ENCODE peak calls at places on chromosomes 2 and 18, in eight cellular contexts. O, C, U, K, R, E, P and Z are unnamed samples.

GRCh38 chr2:224360801-224361251 is 41.1 kb downstream of the FAM124B start:
- DNase-seq in O (no peak), C (no peak), U (no peak), K (no peak), R (no peak), E (no peak), P (no peak), Z (no peak)

GRCh38 chr2:44918095-44918775 is 23.3 kb upstream of the SIX3 start:
- DNase-seq in O (no peak), C (no peak), U (no peak), K (no peak), R (no peak), E (no peak), P (no peak), Z (no peak)

GRCh38 chr2:172745636-172746035 is 10.0 kb downstream of the RAPGEF4 start:
- DNase-seq in O (no peak), C (no peak), U (no peak), K (no peak), R (no peak), E (no peak), P (no peak), Z (no peak)

GRCh38 chr2:47304654-47305053 is 98.3 kb upstream of the MSH2 start:
- DNase-seq in O (no peak), C (no peak), U (no peak), K (no peak), R (no peak), E (no peak), P (no peak), Z (no peak)

GRCh38 chr18:34677056-34677574 is 33.0 kb upstream of the DTNA start:
- DNase-seq in O (no peak), C (no peak), U (no peak), K (no peak), R (no peak), E (no peak), P (no peak), Z (no peak)

GRCh38 chr2:195706161-195706900 is 49.3 kb downstream of the SLC39A10 start:
- DNase-seq in O (no peak), C (no peak), U (no peak), K (no peak), R (no peak), E (no peak), P (no peak), Z (no peak)

GRCh38 chr2:101420623-101421022 is 33.3 kb upstream of the CREG2 start:
- DNase-seq in O (no peak), C (no peak), U (no peak), K (no peak), R (no peak), E (no peak), P (no peak), Z (no peak)

GRCh38 chr2:128308284-128308731 is 10.4 kb downstream of the HS6ST1 start:
- DNase-seq in O (no peak), C (no peak), U (peak), K (no peak), R (no peak), E (no peak), P (no peak), Z (peak)

GRCh38 chr2:46657042-46657504 is 177.7 kb downstream of the TMEM247 start:
- DNase-seq in O (peak), C (no peak), U (no peak), K (no peak), R (no peak), E (no peak), P (no peak), Z (no peak)

GRCh38 chr2:68980956-68981355 is 6.5 kb downstream of the GKN1 start:
- DNase-seq in O (no peak), C (no peak), U (no peak), K (no peak), R (no peak), E (no peak), P (no peak), Z (no peak)

GRCh38 chr2:232611061-232611460 is 22.3 kb upstream of the EFHD1 start:
- DNase-seq in O (no peak), C (no peak), U (no peak), K (no peak), R (no peak), E (no peak), P (no peak), Z (no peak)

GRCh38 chr18:72161686-72162085 is 382.5 kb downstream of the CBLN2 start:
- DNase-seq in O (no peak), C (no peak), U (no peak), K (no peak), R (no peak), E (no peak), P (no peak), Z (no peak)

GRCh38 chr18:76960528-76961035 is 138.2 kb downstream of the ZNF236 start:
- DNase-seq in O (no peak), C (no peak), U (no peak), K (no peak), R (no peak), E (no peak), P (no peak), Z (no peak)

GRCh38 chr2:11419781-11420180 is 46.2 kb downstream of the E2F6 start:
- DNase-seq in O (no peak), C (no peak), U (no peak), K (no peak), R (no peak), E (no peak), P (no peak), Z (peak)

GRCh38 chr2:101969723-101970122 is 22.0 kb upstream of the IL1R2 start:
- DNase-seq in O (no peak), C (no peak), U (no peak), K (no peak), R (no peak), E (no peak), P (no peak), Z (no peak)

GRCh38 chr2:12076810-12077209 is 330.4 kb downstream of the LPIN1 start:
- DNase-seq in O (no peak), C (no peak), U (no peak), K (no peak), R (no peak), E (no peak), P (no peak), Z (no peak)

GRCh38 chr18:50987261-50987660 is 19.4 kb downstream of the ELAC1 start:
- DNase-seq in O (no peak), C (no peak), U (no peak), K (no peak), R (no peak), E (peak), P (no peak), Z (no peak)

GRCh38 chr18:23704806-23705205 is 15.6 kb downstream of the LAMA3 start:
- DNase-seq in O (no peak), C (no peak), U (no peak), K (no peak), R (no peak), E (no peak), P (no peak), Z (no peak)

GRCh38 chr18:55862693-55863485 is 274.9 kb upstream of the TCF4 start:
- DNase-seq in O (no peak), C (no peak), U (no peak), K (no peak), R (no peak), E (peak), P (no peak), Z (no peak)

GRCh38 chr2:231308631-231309414 is 86.7 kb upstream of the B3GNT7 start:
- DNase-seq in O (no peak), C (no peak), U (no peak), K (no peak), R (no peak), E (peak), P (no peak), Z (peak)

GRCh38 chr2:1628893-1629292 is 115.4 kb downstream of the PXDN start:
- DNase-seq in O (no peak), C (no peak), U (peak), K (no peak), R (peak), E (no peak), P (no peak), Z (no peak)

GRCh38 chr2:21270658-21271057 is 146.9 kb downstream of the TDRD15 start:
- DNase-seq in O (no peak), C (no peak), U (peak), K (no peak), R (no peak), E (no peak), P (no peak), Z (peak)

GRCh38 chr2:98559581-98559980 is 48.7 kb downstream of the COA5 start:
- DNase-seq in O (no peak), C (no peak), U (no peak), K (no peak), R (no peak), E (no peak), P (no peak), Z (no peak)

GRCh38 chr2:222311321-222311977 is 12.7 kb upstream of the PAX3 start:
- DNase-seq in O (no peak), C (no peak), U (no peak), K (no peak), R (no peak), E (no peak), P (no peak), Z (no peak)

GRCh38 chr18:46939337-46939963 is 22.0 kb downstream of the KATNAL2 start:
- DNase-seq in O (no peak), C (no peak), U (no peak), K (no peak), R (no peak), E (no peak), P (no peak), Z (no peak)

GRCh38 chr2:68833162-68833561 is 38.0 kb downstream of the BMP10 start:
- DNase-seq in O (no peak), C (no peak), U (no peak), K (no peak), R (no peak), E (no peak), P (no peak), Z (no peak)

GRCh38 chr2:177334940-177335543 is 57.5 kb upstream of the AGPS start:
- DNase-seq in O (no peak), C (no peak), U (no peak), K (no peak), R (no peak), E (peak), P (no peak), Z (peak)

GRCh38 chr2:51807229-51807628 is 775.3 kb upstream of the NRXN1 start:
- DNase-seq in O (no peak), C (no peak), U (no peak), K (no peak), R (no peak), E (no peak), P (no peak), Z (no peak)

GRCh38 chr2:222518570-222519381 is 94.4 kb downstream of the SGPP2 start:
- DNase-seq in O (no peak), C (no peak), U (no peak), K (no peak), R (no peak), E (peak), P (no peak), Z (no peak)

GRCh38 chr2:6986251-6986893 is 69.2 kb downstream of the RNF144A start:
- DNase-seq in O (no peak), C (no peak), U (no peak), K (no peak), R (no peak), E (no peak), P (no peak), Z (no peak)

GRCh38 chr2:72150961-72151356 is 3.3 kb upstream of the CYP26B1 start:
- DNase-seq in O (no peak), C (no peak), U (no peak), K (no peak), R (peak), E (no peak), P (no peak), Z (no peak)

GRCh38 chr2:74019516-74019915 is 34.8 kb downstream of the TET3 start:
- DNase-seq in O (no peak), C (no peak), U (no peak), K (no peak), R (no peak), E (peak), P (no peak), Z (no peak)

GRCh38 chr18:50039736-50040135 is 155.2 kb downstream of the MYO5B start:
- DNase-seq in O (no peak), C (no peak), U (no peak), K (no peak), R (no peak), E (no peak), P (no peak), Z (no peak)

GRCh38 chr18:8615397-8616025 is 6.3 kb downstream of the RAB12 start:
- DNase-seq in O (no peak), C (no peak), U (no peak), K (no peak), R (no peak), E (peak), P (no peak), Z (peak)

GRCh38 chr18:32771169-32771751 is 1.6 kb downstream of the KLHL14 start:
- DNase-seq in O (no peak), C (no peak), U (no peak), K (no peak), R (no peak), E (no peak), P (no peak), Z (no peak)

GRCh38 chr2:28801726-28802125 is 8.9 kb upstream of the SPDYA start:
- DNase-seq in O (no peak), C (no peak), U (no peak), K (no peak), R (no peak), E (no peak), P (no peak), Z (no peak)